ENCODE peak calls at places on chromosomes 12 and 14, in four cellular contexts. M, Q, O and G are unnamed samples.

GRCh38 chr14:102584871-102585869 is 7.3 kb upstream of the RCOR1 start:
- DNase-seq in Q (no peak), M (no peak), O (no peak), G (no peak)

GRCh38 chr14:78606111-78606510 is 435.9 kb downstream of the NRXN3 start:
- DNase-seq in O (no peak), Q (no peak), M (no peak), G (no peak)

GRCh38 chr14:51869426-51870113 is 9.2 kb downstream of the GNG2 start:
- DNase-seq in O (no peak), M (no peak), Q (no peak), G (no peak)

GRCh38 chr12:66149702-66150398 is 19.3 kb upstream of the LLPH start:
- DNase-seq in O (no peak), M (no peak), Q (no peak), G (no peak)

GRCh38 chr12:118714500-118714899 is 266.8 kb upstream of the SRRM4 start:
- DNase-seq in O (no peak), Q (no peak), M (no peak), G (no peak)

GRCh38 chr14:23299558-23299957 is 3.1 kb downstream of the PPP1R3E start:
- DNase-seq in M (no peak), Q (peak), O (no peak), G (peak)

GRCh38 chr12:121184984-121185894 is 24.7 kb upstream of the P2RX4 start:
- DNase-seq in M (no peak), O (no peak), Q (no peak), G (no peak)

GRCh38 chr14:96635850-96636249 is 133.7 kb downstream of the PAPOLA start:
- DNase-seq in O (no peak), Q (no peak), M (no peak), G (no peak)

GRCh38 chr14:32724864-32725550 is 213.7 kb upstream of the NPAS3 start:
- DNase-seq in M (no peak), O (no peak), Q (no peak), G (no peak)

GRCh38 chr14:35879141-35879648 is 53.1 kb downstream of the BRMS1L start:
- DNase-seq in M (no peak), Q (peak), O (no peak), G (no peak)

GRCh38 chr12:112916270-112916669 is 9.5 kb downstream of the OAS1 start:
- DNase-seq in Q (no peak), M (no peak), O (no peak), G (no peak)

GRCh38 chr12:57154076-57154475 is 6.7 kb upstream of the LRP1-AS start:
- DNase-seq in Q (no peak), M (no peak), O (no peak), G (no peak)

GRCh38 chr14:57189070-57189469 is 79.6 kb downstream of the EXOC5 start:
- DNase-seq in M (no peak), O (no peak), Q (peak), G (peak)

GRCh38 chr14:53613404-53614253 is 343.0 kb downstream of the BMP4 start:
- DNase-seq in Q (peak), O (no peak), M (no peak), G (no peak)

GRCh38 chr14:22570132-22570949 is 18.7 kb downstream of the DAD1 start:
- DNase-seq in O (peak), M (peak), Q (peak), G (peak)

GRCh38 chr14:100581228-100582145 is 5.7 kb downstream of the BEGAIN start:
- DNase-seq in M (no peak), Q (no peak), O (no peak), G (peak)

GRCh38 chr12:9669534-9669933 is at the start of gene CLEC2D:
- DNase-seq in M (no peak), O (no peak), Q (no peak), G (no peak)

GRCh38 chr12:112031472-112031871 is 18.2 kb downstream of the ERP29 start:
- DNase-seq in O (no peak), Q (no peak), M (no peak), G (peak)

GRCh38 chr12:95802482-95803264 is 12.1 kb upstream of the NTN4 start:
- DNase-seq in M (no peak), O (no peak), Q (no peak), G (no peak)

GRCh38 chr12:5395443-5396401 is 36.2 kb upstream of the NTF3 start:
- DNase-seq in M (no peak), O (no peak), Q (peak), G (no peak)

GRCh38 chr12:119659289-119659897 is 8.5 kb upstream of the PRKAB1 start:
- DNase-seq in Q (peak), O (no peak), M (peak), G (no peak)

GRCh38 chr14:102824832-102825231 is 47.6 kb downstream of the TRAF3 start:
- DNase-seq in M (no peak), O (no peak), Q (no peak), G (no peak)

GRCh38 chr12:48022676-48023385 is 18.6 kb upstream of the COL2A1 start:
- DNase-seq in M (no peak), Q (no peak), O (no peak), G (no peak)

GRCh38 chr12:119089668-119090013 is 89.1 kb upstream of the HSPB8 start:
- DNase-seq in Q (no peak), O (no peak), M (no peak), G (no peak)

GRCh38 chr12:59118356-59118755 is 198.1 kb upstream of the LRIG3 start:
- DNase-seq in Q (no peak), O (no peak), M (no peak), G (no peak)

GRCh38 chr14:105059917-105060565 is 5.2 kb downstream of the GPR132 start:
- DNase-seq in O (no peak), M (no peak), Q (no peak), G (no peak)

GRCh38 chr14:36511981-36512584 is 7.9 kb downstream of the NKX2-1 start:
- DNase-seq in Q (no peak), M (no peak), O (no peak), G (peak)

GRCh38 chr14:101473045-101473729 is 88.1 kb upstream of the DIO3 start:
- DNase-seq in O (no peak), Q (no peak), M (no peak), G (no peak)

GRCh38 chr14:94926176-94926575 is 156.3 kb upstream of the GSC start:
- DNase-seq in O (no peak), Q (no peak), M (no peak), G (no peak)

GRCh38 chr12:94707892-94708291 is 57.5 kb upstream of the TMCC3 start:
- DNase-seq in Q (no peak), M (no peak), O (no peak), G (no peak)

GRCh38 chr14:92475037-92475436 is 38.5 kb upstream of the RIN3 start:
- DNase-seq in Q (no peak), M (no peak), O (no peak), G (no peak)

GRCh38 chr14:48936881-48937280 is 649.3 kb downstream of the RPS29 start:
- DNase-seq in M (no peak), O (no peak), Q (no peak), G (no peak)